ENCODE peak calls at places on chromosome 6, in seven cellular contexts. G, V, I, J, C, L and S are unnamed samples. For H3K4me1, the result is how much of the 10 kb centered on the place peaks cover.

GRCh38 chr6:130076512-130076911 is 58.1 kb downstream of the L3MBTL3 start:
- DNase-seq in I (no peak), J (no peak), G (no peak), C (no peak), L (no peak), V (no peak), S (no peak)

GRCh38 chr6:27375613-27376079 is 12.9 kb upstream of the ZNF391 start:
- DNase-seq in G (no peak), L (no peak), I (no peak), V (no peak), J (no peak), C (peak), S (no peak)

GRCh38 chr6:912871-913663 is 220.1 kb upstream of the EXOC2 start:
- DNase-seq in V (peak), J (peak), C (peak), G (no peak), L (no peak), I (peak), S (no peak)

GRCh38 chr6:57097596-57097995 is 7.6 kb downstream of the ZNF451 start:
- DNase-seq in G (no peak), V (no peak), C (peak), I (no peak), L (no peak), J (no peak), S (no peak)

GRCh38 chr6:150514806-150515362 is 84.8 kb upstream of the PLEKHG1 start:
- DNase-seq in V (no peak), I (no peak), C (no peak), J (no peak), G (no peak), L (no peak), S (no peak)

GRCh38 chr6:43923376-43924221 is 153.6 kb downstream of the VEGFA start:
- DNase-seq in C (peak), J (no peak), V (no peak), L (peak), G (no peak), I (no peak), S (no peak)

GRCh38 chr6:126716012-126716411 is 376.1 kb downstream of the CENPW start:
- DNase-seq in I (no peak), V (no peak), L (no peak), C (no peak), J (no peak), G (no peak), S (no peak)

GRCh38 chr6:28809947-28810654 is 113.7 kb downstream of the TRIM27 start:
- DNase-seq in J (no peak), G (no peak), L (no peak), C (no peak), V (no peak), I (no peak), S (no peak)

GRCh38 chr6:32081676-32082075 is 27.5 kb downstream of the TNXB start:
- DNase-seq in I (no peak), G (no peak), C (no peak), L (no peak), V (no peak), J (no peak), S (no peak)

GRCh38 chr6:134810402-134810801 is 139.5 kb downstream of the ALDH8A1 start:
- DNase-seq in L (no peak), V (no peak), C (no peak), J (no peak), I (no peak), G (no peak), S (no peak)

GRCh38 chr6:1313755-1314503 is 2.0 kb downstream of the FOXQ1 start:
- DNase-seq in G (no peak), C (no peak), J (no peak), V (no peak), L (peak), I (no peak), S (peak)

GRCh38 chr6:39189915-39190544 is 39.2 kb downstream of the KCNK5 start:
- DNase-seq in G (peak), L (peak), I (peak), J (peak), C (peak), V (peak), S (peak)

GRCh38 chr6:20729086-20729485 is 194.8 kb downstream of the CDKAL1 start:
- DNase-seq in J (no peak), C (no peak), G (no peak), L (no peak), V (no peak), I (no peak), S (no peak)

GRCh38 chr6:80003841-80004198 is 629 bp upstream of the TTK start:
- DNase-seq in L (peak), V (no peak), C (no peak), I (no peak), G (no peak), J (no peak), S (peak)

GRCh38 chr6:150366118-150366778 is 2.6 kb upstream of the IYD start:
- DNase-seq in L (no peak), J (no peak), C (no peak), G (no peak), I (no peak), V (no peak), S (no peak)

GRCh38 chr6:74115674-74116073 is 419.7 kb downstream of the CD109 start:
- DNase-seq in L (no peak), G (no peak), C (no peak), V (no peak), J (no peak), I (no peak), S (no peak)

GRCh38 chr6:22399693-22400092 is 102.9 kb upstream of the PRL start:
- DNase-seq in C (peak), L (no peak), J (no peak), I (no peak), V (no peak), G (no peak), S (no peak)

GRCh38 chr6:70131528-70131927 is 171.4 kb downstream of the COL9A1 start:
- DNase-seq in G (no peak), I (no peak), L (no peak), J (no peak), C (no peak), V (no peak), S (no peak)

GRCh38 chr6:110552901-110553641 is 76.7 kb upstream of the SLC22A16 start:
- DNase-seq in C (no peak), V (no peak), J (no peak), G (no peak), I (no peak), L (no peak), S (no peak)

GRCh38 chr6:53878808-53879207 is 84.0 kb downstream of the LRRC1 start:
- DNase-seq in J (no peak), V (no peak), L (no peak), I (no peak), G (no peak), C (no peak), S (no peak)

GRCh38 chr6:1949533-1949932 is 295.9 kb downstream of the GMDS start:
- DNase-seq in G (no peak), I (no peak), V (no peak), C (peak), L (no peak), J (no peak), S (no peak)

GRCh38 chr6:14276667-14277404 is 159.3 kb downstream of the CD83 start:
- DNase-seq in V (no peak), J (no peak), I (no peak), L (no peak), G (no peak), C (no peak), S (no peak)

GRCh38 chr6:69953491-69953890 is 87.1 kb downstream of the COL19A1 start:
- DNase-seq in C (no peak), I (no peak), L (no peak), J (no peak), G (no peak), V (no peak), S (no peak)

GRCh38 chr6:51021171-51021570 is 202.5 kb downstream of the TFAP2B start:
- DNase-seq in J (no peak), L (no peak), G (no peak), C (no peak), V (no peak), I (no peak), S (no peak)

GRCh38 chr6:148758492-148758891 is 11.7 kb downstream of the UST start:
- DNase-seq in V (no peak), J (no peak), G (no peak), L (no peak), C (no peak), I (no peak), S (peak)

GRCh38 chr6:46015119-46015968 is at the start of gene CLIC5:
- DNase-seq in I (no peak), C (no peak), L (peak), J (no peak), V (no peak), G (peak), S (peak)

GRCh38 chr6:57190140-57190539 is 18.0 kb downstream of the BAG2 start:
- DNase-seq in I (no peak), G (no peak), L (no peak), C (peak), V (no peak), J (no peak), S (no peak)

GRCh38 chr6:63740709-63741108 is 105.1 kb downstream of the PHF3 start:
- DNase-seq in G (no peak), J (no peak), V (no peak), C (peak), I (no peak), L (no peak), S (no peak)

GRCh38 chr6:125233216-125233615 is 68.6 kb downstream of the HDDC2 start:
- DNase-seq in V (no peak), J (no peak), L (no peak), I (no peak), C (no peak), G (no peak), S (no peak)

GRCh38 chr6:168166627-168167026 is 87.6 kb upstream of the FRMD1 start:
- DNase-seq in V (no peak), L (no peak), I (no peak), J (no peak), C (no peak), G (no peak), S (peak)

GRCh38 chr6:4270001-4270400 is 134.6 kb upstream of the ECI2 start:
- DNase-seq in G (no peak), I (no peak), C (no peak), V (no peak), J (no peak), L (no peak), S (no peak)

GRCh38 chr6:57013501-57013900 is 33.0 kb upstream of the KIAA1586 start:
- DNase-seq in I (no peak), J (no peak), G (no peak), C (peak), L (no peak), V (no peak), S (no peak)

GRCh38 chr6:142819603-142820335 is 125.2 kb downstream of the HIVEP2 start:
- DNase-seq in C (peak), L (no peak), V (no peak), I (no peak), J (no peak), G (no peak), S (no peak)

GRCh38 chr6:130513770-130514169 is 148.0 kb downstream of the TMEM200A start:
- DNase-seq in J (no peak), L (no peak), V (no peak), I (no peak), G (no peak), C (peak), S (peak)

GRCh38 chr6:31794294-31794865 is 1.2 kb downstream of the VARS1 start:
- DNase-seq in V (no peak), J (no peak), I (no peak), G (no peak), L (no peak), C (no peak), S (no peak)

GRCh38 chr6:126199482-126199881 is 140.4 kb upstream of the CENPW start:
- DNase-seq in V (no peak), L (no peak), J (no peak), I (no peak), G (no peak), C (no peak), S (no peak)

GRCh38 chr6:86856937-86857563 is 80.3 kb upstream of the HTR1E start:
- DNase-seq in I (peak), G (no peak), C (peak), J (peak), V (peak), L (no peak), S (peak)

GRCh38 chr6:97189767-97190166 is 93.2 kb downstream of the MMS22L start:
- DNase-seq in C (no peak), I (no peak), J (no peak), G (no peak), L (no peak), V (no peak), S (no peak)

GRCh38 chr6:35219683-35220326 is 6.0 kb downstream of the SCUBE3 start:
- DNase-seq in C (no peak), G (no peak), I (no peak), V (no peak), J (no peak), L (no peak), S (no peak)

GRCh38 chr6:69866351-69867074 is at the start of gene COL19A1:
- DNase-seq in V (peak), G (peak), J (no peak), I (peak), L (peak), C (no peak), S (peak)

GRCh38 chr6:41548841-41549642 is 2.9 kb downstream of the FOXP4 start:
- DNase-seq in C (no peak), V (no peak), L (no peak), G (no peak), J (no peak), I (no peak), S (no peak)

GRCh38 chr6:41551857-41552256 is 5.7 kb downstream of the FOXP4 start:
- DNase-seq in C (no peak), V (no peak), J (no peak), L (no peak), G (no peak), I (no peak), S (no peak)

GRCh38 chr6:41549673-41550072 is 3.5 kb downstream of the FOXP4 start:
- DNase-seq in C (no peak), J (no peak), L (no peak), I (no peak), G (no peak), V (no peak), S (no peak)

GRCh38 chr6:41552723-41553122 is 6.5 kb downstream of the FOXP4 start:
- DNase-seq in C (no peak), V (no peak), I (no peak), J (no peak), L (no peak), G (no peak), S (no peak)

DNA sequence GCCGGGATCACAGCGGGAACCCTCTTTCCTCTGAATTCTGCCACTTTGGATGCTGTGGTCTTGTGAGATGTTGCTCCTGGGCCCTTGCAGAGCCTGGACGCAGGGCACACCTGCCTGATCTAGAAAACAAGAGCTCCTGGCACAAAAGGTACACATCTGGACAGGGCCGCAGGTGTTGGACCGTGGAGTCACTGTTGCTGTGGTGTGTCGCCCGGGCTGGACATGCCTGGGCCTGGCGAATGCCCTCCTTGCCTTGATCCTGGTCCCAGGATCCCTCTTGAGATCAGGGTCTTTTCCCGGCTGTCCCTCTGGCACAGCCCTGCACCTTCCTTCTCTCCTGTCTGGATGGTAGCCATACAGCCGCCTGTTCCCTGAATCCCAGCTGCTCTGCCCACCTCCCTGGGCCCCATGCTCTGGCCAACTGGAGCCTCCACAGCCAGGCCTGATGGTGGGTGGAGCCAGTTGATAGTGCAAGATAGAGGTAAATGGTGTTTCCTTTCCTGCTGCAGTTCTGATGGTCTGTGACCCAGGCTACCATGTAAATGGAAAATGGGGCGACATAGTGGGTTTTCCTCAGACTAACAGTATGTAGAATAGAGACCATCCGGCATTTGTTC is 5.0 kb downstream of the FOXP4 start:
- DNase-seq in J (no peak), L (no peak), G (no peak), V (no peak), I (no peak), C (no peak), S (no peak)
- H3K4me1 ChIP-seq in J (under half), L (under half), G (half or more), V (under half), I (under half), C (under half), S (under half)

GRCh38 chr6:107572886-107573285 is 83.0 kb downstream of the SOBP start:
- DNase-seq in I (no peak), G (no peak), C (no peak), J (no peak), V (no peak), L (no peak), S (no peak)

GRCh38 chr6:107578642-107579332 is 88.9 kb downstream of the SOBP start:
- DNase-seq in I (peak), J (peak), V (no peak), G (no peak), L (no peak), C (no peak), S (no peak)

GRCh38 chr6:107574856-107575255 is 84.9 kb downstream of the SOBP start:
- DNase-seq in I (no peak), V (no peak), G (no peak), J (no peak), L (no peak), C (no peak), S (no peak)

GRCh38 chr6:107579413-107579812 is 89.5 kb downstream of the SOBP start:
- DNase-seq in C (no peak), J (no peak), V (no peak), G (no peak), I (no peak), L (no peak), S (no peak)

GRCh38 chr6:107576852-107577251 is 86.9 kb downstream of the SOBP start:
- DNase-seq in C (peak), G (no peak), V (no peak), J (no peak), I (no peak), L (no peak), S (no peak)
- H3K4me1 ChIP-seq in C (under half), G (under half), V (under half), J (under half), I (under half), L (under half), S (under half)

GRCh38 chr6:137864812-137865508 is 2.1 kb upstream of the TNFAIP3 start:
- DNase-seq in V (no peak), L (no peak), J (no peak), G (no peak), C (no peak), I (no peak), S (no peak)

GRCh38 chr6:137866200-137866913 is 702 bp upstream of the TNFAIP3 start:
- DNase-seq in J (no peak), G (no peak), L (no peak), C (peak), I (peak), V (no peak), S (no peak)

GRCh38 chr6:137867685-137868509 is 838 bp downstream of the TNFAIP3 start:
- DNase-seq in I (peak), J (no peak), L (no peak), V (no peak), C (peak), G (peak), S (peak)

GRCh38 chr6:137868721-137869631 is 1.9 kb downstream of the TNFAIP3 start:
- DNase-seq in I (no peak), C (peak), L (no peak), G (no peak), J (no peak), V (no peak), S (no peak)

DNA sequence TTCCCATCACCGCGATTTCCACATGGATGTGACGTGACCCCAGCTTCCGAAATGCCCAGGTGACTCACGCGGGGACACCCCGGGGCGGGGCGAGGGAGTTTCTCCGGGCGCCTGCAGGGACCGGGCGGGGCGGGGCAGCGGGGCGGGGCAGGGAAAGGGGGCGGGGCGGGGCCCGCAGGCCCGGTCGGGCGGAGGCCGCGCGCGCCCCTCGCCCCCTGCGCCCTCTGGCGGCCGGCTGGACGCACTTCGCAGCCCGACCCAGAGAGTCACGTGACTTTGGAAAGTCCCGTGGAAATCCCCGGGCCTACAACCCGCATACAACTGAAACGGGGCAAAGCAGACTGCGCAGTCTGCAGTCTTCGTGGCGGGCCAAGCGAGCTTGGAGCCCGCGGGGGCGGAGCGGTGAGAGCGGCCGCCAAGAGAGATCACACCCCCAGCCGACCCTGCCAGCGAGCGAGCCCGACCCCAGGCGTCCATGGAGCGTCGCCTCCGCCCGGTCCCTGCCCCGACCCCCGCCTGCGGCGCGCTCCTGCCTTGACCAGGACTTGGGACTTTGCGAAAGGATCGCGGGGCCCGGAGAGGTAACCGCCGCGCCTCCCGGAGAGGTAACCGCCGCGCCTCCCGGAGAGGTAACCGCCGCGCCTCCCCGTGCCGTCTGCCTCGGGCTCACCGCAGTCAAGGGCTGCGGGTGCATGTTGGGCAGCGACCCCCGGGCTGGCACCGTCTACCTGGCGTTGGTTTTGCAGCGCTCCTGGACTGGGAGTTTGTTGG is at the start of gene TNFAIP3:
- DNase-seq in J (peak), L (peak), V (no peak), G (peak), C (peak), I (peak), S (peak)
- H3K4me1 ChIP-seq in J (under half), L (under half), V (under half), G (half or more), C (under half), I (under half), S (under half)

DNA sequence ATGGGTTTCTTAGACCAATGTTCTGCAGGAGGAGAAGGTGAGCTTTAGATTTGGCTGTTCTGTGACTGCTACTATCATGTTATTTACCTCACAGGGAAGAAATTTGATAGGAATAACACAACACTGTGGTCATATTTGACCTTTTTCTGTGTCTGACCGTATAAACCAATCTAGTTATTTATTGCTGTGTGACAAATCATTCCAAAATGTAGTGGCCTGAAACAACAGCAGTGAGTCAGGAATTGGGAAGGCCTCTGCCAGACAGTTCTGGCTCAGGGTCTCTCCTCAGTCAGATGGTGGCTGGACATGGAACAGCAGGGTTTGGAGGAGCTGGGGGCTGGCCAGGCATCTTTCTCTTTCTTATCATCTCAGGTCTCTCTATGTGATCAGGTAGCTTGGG is 33.0 kb downstream of the RIPOR2 start:
- DNase-seq in C (peak), I (no peak), L (no peak), V (no peak), G (no peak), J (no peak), S (no peak)
- H3K4me1 ChIP-seq in C (under half), I (under half), L (under half), V (under half), G (under half), J (under half), S (under half)

DNA sequence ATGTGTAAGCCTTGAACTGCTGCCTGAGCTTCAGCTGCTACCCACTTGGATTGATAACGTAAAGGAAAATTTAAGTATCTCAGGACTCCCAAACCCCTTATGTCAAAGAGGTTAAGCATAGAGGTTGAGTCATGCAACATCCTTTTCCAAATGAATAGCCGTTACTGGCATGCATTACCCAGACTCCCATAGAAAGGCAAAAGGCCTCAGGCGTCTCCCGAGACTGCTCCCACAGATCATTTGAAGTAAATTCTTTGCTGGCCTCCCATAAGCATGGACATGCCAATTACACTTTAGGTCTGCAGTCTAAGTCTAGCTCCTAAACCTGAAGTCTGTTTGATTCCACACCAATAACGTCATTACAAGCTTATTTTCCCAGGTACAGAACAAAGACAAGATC is 14.7 kb downstream of the IPCEF1 start:
- DNase-seq in I (no peak), C (peak), J (no peak), L (no peak), V (peak), G (no peak), S (no peak)
- H3K4me1 ChIP-seq in I (under half), C (under half), J (under half), L (under half), V (under half), G (under half), S (under half)